ENCODE peak calls at places on chromosomes 2 and 18, in ten cellular contexts. Q is activated T-cell treated with anti-CD3 and anti-CD28 coated beads, Interleukin-2, amount 50 U/mL, for 72 hours; A is effector memory CD4-positive, alpha-beta T cell; E is Right ventricle myocardium inferior; H is H4; N is NCI-H2107; D is endodermal cell; R is pons; G is stimulated activated CD8-positive, alpha-beta memory T cell treated with anti-CD3 and anti-CD28 coated beads, Interleukin-12 subunit alpha, Interleukin-12 subunit beta, amount 100 ng/mL, for 4 hours; U is mesothelial cell of epicardium. M is an unnamed sample.

GRCh38 chr2:64491426-64491825 is 32.7 kb upstream of the AFTPH start:
- DNase-seq in Q (no peak), A (no peak), E (no peak), H (no peak), N (no peak), D (peak), R (no peak), G (no peak), U (no peak), M (no peak)

GRCh38 chr2:95272299-95272751 is 1.9 kb upstream of the PROM2 start:
- DNase-seq in Q (no peak), A (no peak), E (no peak), H (no peak), N (no peak), D (peak), R (no peak), G (no peak), U (no peak), M (no peak)

GRCh38 chr2:70340075-70340474 is 38.2 kb upstream of the FAM136A start:
- DNase-seq in Q (no peak), A (no peak), E (no peak), H (no peak), N (no peak), D (no peak), R (no peak), G (no peak), U (no peak), M (no peak)

GRCh38 chr18:58541789-58542425 is 87.0 kb downstream of the ALPK2 start:
- DNase-seq in Q (peak), A (peak), E (no peak), H (peak), N (no peak), D (peak), R (peak), G (no peak), U (no peak), M (peak)

GRCh38 chr2:200077838-200078237 is 122.5 kb downstream of the MAIP1 start:
- DNase-seq in Q (no peak), A (no peak), E (no peak), H (no peak), N (no peak), D (no peak), R (no peak), G (no peak), U (no peak), M (no peak)

GRCh38 chr2:121810959-121811853 is 55.8 kb downstream of the TSN start:
- DNase-seq in Q (peak), A (no peak), E (peak), H (peak), N (peak), D (peak), R (peak), G (no peak), U (peak), M (peak)

GRCh38 chr18:79545255-79545654 is 134.3 kb upstream of the CTDP1 start:
- DNase-seq in Q (no peak), A (no peak), E (peak), H (no peak), N (no peak), D (peak), R (no peak), G (no peak), U (no peak), M (no peak)

GRCh38 chr18:54089749-54090459 is 134.6 kb downstream of the MBD2 start:
- DNase-seq in Q (no peak), A (no peak), E (no peak), H (no peak), N (no peak), D (no peak), R (no peak), G (no peak), U (no peak), M (no peak)

GRCh38 chr2:144529841-144530240 is 9.9 kb upstream of the ZEB2 start:
- DNase-seq in Q (no peak), A (no peak), E (no peak), H (no peak), N (no peak), D (no peak), R (no peak), G (no peak), U (no peak), M (no peak)

GRCh38 chr2:174465327-174465726 is 21.5 kb downstream of the GPR155 start:
- DNase-seq in Q (no peak), A (no peak), E (no peak), H (peak), N (no peak), D (peak), R (peak), G (no peak), U (no peak), M (no peak)

GRCh38 chr2:144780983-144781382 is 261.1 kb upstream of the ZEB2 start:
- DNase-seq in Q (no peak), A (no peak), E (no peak), H (peak), N (peak), D (no peak), R (no peak), G (no peak), U (no peak), M (no peak)

GRCh38 chr2:179569834-179570233 is 291.6 kb downstream of the ZNF385B start:
- DNase-seq in Q (no peak), A (no peak), E (no peak), H (no peak), N (no peak), D (no peak), R (no peak), G (no peak), U (no peak), M (peak)

GRCh38 chr2:156490467-156490840 is 54.3 kb downstream of the GPD2 start:
- DNase-seq in Q (no peak), A (no peak), E (no peak), H (no peak), N (no peak), D (no peak), R (no peak), G (no peak), U (no peak), M (no peak)

GRCh38 chr2:163649080-163649479 is 86.7 kb downstream of the FIGN start:
- DNase-seq in Q (no peak), A (no peak), E (no peak), H (no peak), N (no peak), D (no peak), R (no peak), G (no peak), U (no peak), M (no peak)

GRCh38 chr2:11466307-11467125 is 555 bp upstream of the E2F6 start:
- DNase-seq in Q (no peak), A (no peak), E (no peak), H (no peak), N (no peak), D (no peak), R (no peak), G (no peak), U (no peak), M (no peak)

GRCh38 chr2:100208375-100208774 is 66.0 kb upstream of the AFF3 start:
- DNase-seq in Q (no peak), A (no peak), E (no peak), H (no peak), N (no peak), D (no peak), R (peak), G (no peak), U (no peak), M (no peak)

GRCh38 chr2:70675862-70676261 is 92.1 kb downstream of the ADD2 start:
- DNase-seq in Q (no peak), A (no peak), E (no peak), H (no peak), N (no peak), D (no peak), R (no peak), G (no peak), U (no peak), M (no peak)

GRCh38 chr2:99754215-99754614 is 264.4 kb upstream of the REV1 start:
- DNase-seq in Q (no peak), A (no peak), E (no peak), H (no peak), N (no peak), D (no peak), R (no peak), G (no peak), U (no peak), M (no peak)

GRCh38 chr2:20568501-20569463 is 82.1 kb downstream of the HS1BP3 start:
- DNase-seq in Q (no peak), A (no peak), E (no peak), H (no peak), N (no peak), D (no peak), R (no peak), G (no peak), U (no peak), M (no peak)

GRCh38 chr2:128389521-128389920 is 70.9 kb upstream of the HS6ST1 start:
- DNase-seq in Q (no peak), A (no peak), E (no peak), H (no peak), N (no peak), D (peak), R (no peak), G (no peak), U (no peak), M (no peak)

GRCh38 chr2:176612736-176613135 is 343.5 kb downstream of the MTX2 start:
- DNase-seq in Q (no peak), A (no peak), E (peak), H (no peak), N (no peak), D (no peak), R (no peak), G (no peak), U (no peak), M (no peak)

GRCh38 chr2:88059979-88060906 is 4.7 kb upstream of the KRCC1 start:
- DNase-seq in Q (peak), A (no peak), E (no peak), H (peak), N (peak), D (no peak), R (peak), G (no peak), U (no peak), M (peak)

GRCh38 chr2:217437289-217437688 is 565.5 kb downstream of the TNS1 start:
- DNase-seq in Q (no peak), A (no peak), E (no peak), H (no peak), N (no peak), D (no peak), R (no peak), G (no peak), U (no peak), M (no peak)

GRCh38 chr2:37753758-37754157 is 82.3 kb upstream of the CDC42EP3 start:
- DNase-seq in Q (no peak), A (no peak), E (no peak), H (no peak), N (no peak), D (no peak), R (no peak), G (no peak), U (no peak), M (no peak)

GRCh38 chr18:24396082-24396623 is 1.5 kb downstream of the OSBPL1A start:
- DNase-seq in Q (no peak), A (no peak), E (no peak), H (no peak), N (no peak), D (no peak), R (no peak), G (no peak), U (no peak), M (no peak)

M was measured in Kasumi-1.